ENCODE peak calls at places on chromosome 19, in six cellular contexts. X is IMR-90, F is trophoblast cell, Q is H1, Z is H9, G is mesenchymal stem cell. T is an unnamed sample.
A peak's percentile ranks its signal among the peaks of the same experiment; 100 is the strongest.

GRCh38 chr19:19538077-19538764 is at the start of gene CILP2:
- DNase-seq in X (no peak), F (peak; percentile 39), Q (no peak), Z (peak; percentile 84), G (no peak), T (peak; percentile 50)

GRCh38 chr19:28960986-28961705 is 251.8 kb downstream of the UQCRFS1 start:
- DNase-seq in X (peak; percentile 73), F (peak; percentile 63), Q (no peak), Z (no peak), G (no peak), T (no peak)

GRCh38 chr19:43589680-43590079 is 6.3 kb downstream of the IRGQ start:
- DNase-seq in X (no peak), F (no peak), Q (no peak), Z (no peak), G (no peak), T (no peak)

GRCh38 chr19:42361545-42361910 is 28.6 kb downstream of the CNFN start:
- DNase-seq in X (no peak), F (no peak), Q (no peak), Z (no peak), G (no peak), T (no peak)

GRCh38 chr19:42023121-42023942 is 29.3 kb upstream of the ATP1A3 start:
- DNase-seq in X (peak; percentile 8), F (no peak), Q (no peak), Z (peak; percentile 76), G (no peak), T (no peak)

GRCh38 chr19:5147971-5148793 is 179.3 kb downstream of the KDM4B start:
- DNase-seq in X (no peak), F (peak; percentile 91), Q (no peak), Z (no peak), G (no peak), T (no peak)

GRCh38 chr19:58511353-58512208 is at the start of gene SLC27A5:
- DNase-seq in X (no peak), F (no peak), Q (no peak), Z (no peak), G (no peak), T (no peak)

GRCh38 chr19:15417699-15418098 is 1.1 kb downstream of the AKAP8L start:
- DNase-seq in X (no peak), F (no peak), Q (no peak), Z (no peak), G (no peak), T (no peak)

GRCh38 chr19:6739884-6740588 is 556 bp downstream of the TRIP10 start:
- DNase-seq in X (no peak), F (peak; percentile 60), Q (no peak), Z (peak; percentile 62), G (peak; percentile 51), T (no peak)

GRCh38 chr19:11196406-11197287 is 698 bp downstream of the KANK2 start:
- DNase-seq in X (peak; percentile 28), F (no peak), Q (no peak), Z (no peak), G (peak; percentile 48), T (no peak)

GRCh38 chr19:11190501-11190900 is 6.8 kb downstream of the KANK2 start:
- DNase-seq in X (no peak), F (no peak), Q (no peak), Z (no peak), G (no peak), T (no peak)

GRCh38 chr19:21143846-21144245 is 2.0 kb downstream of the ZNF431 start:
- DNase-seq in X (no peak), F (peak; percentile 80), Q (no peak), Z (no peak), G (peak; percentile 3), T (no peak)

GRCh38 chr19:51142119-51142518 is at the start of gene SIGLEC7:
- DNase-seq in X (no peak), F (no peak), Q (no peak), Z (no peak), G (no peak), T (no peak)

GRCh38 chr19:39969266-39969665 is 1.7 kb upstream of the PSMC4 start:
- DNase-seq in X (peak; percentile 35), F (no peak), Q (no peak), Z (no peak), G (peak; percentile 20), T (no peak)

GRCh38 chr19:7605490-7606222 is 10.0 kb downstream of the CAMSAP3 start:
- DNase-seq in X (no peak), F (no peak), Q (peak; percentile 65), Z (peak; percentile 84), G (peak; percentile 14), T (no peak)

GRCh38 chr19:39296055-39296645 is at the start of gene IFNL1:
- DNase-seq in X (no peak), F (no peak), Q (no peak), Z (no peak), G (no peak), T (no peak)

GRCh38 chr19:6718741-6719539 is 1.5 kb downstream of the C3 start:
- DNase-seq in X (no peak), F (peak; percentile 19), Q (no peak), Z (peak; percentile 95), G (peak; percentile 11), T (no peak)

GRCh38 chr19:38095411-38096308 is 128.4 kb downstream of the DPF1 start:
- DNase-seq in X (peak; percentile 71), F (peak; percentile 66), Q (peak; percentile 44), Z (peak; percentile 83), G (peak; percentile 71), T (peak; percentile 67)

GRCh38 chr19:18478545-18479311 is 40.8 kb upstream of the ISYNA1 start:
- DNase-seq in X (peak; percentile 94), F (peak; percentile 93), Q (no peak), Z (no peak), G (peak; percentile 97), T (no peak)

GRCh38 chr19:40690050-40690698 is at the start of gene NUMBL:
- DNase-seq in X (no peak), F (peak; percentile 81), Q (no peak), Z (no peak), G (no peak), T (peak; percentile 94)

GRCh38 chr19:16076958-16077611 is 790 bp downstream of the TPM4 start:
- DNase-seq in X (no peak), F (no peak), Q (no peak), Z (no peak), G (no peak), T (no peak)

GRCh38 chr19:30274987-30275386 is 97.2 kb upstream of the ZNF536 start:
- DNase-seq in X (no peak), F (no peak), Q (no peak), Z (no peak), G (no peak), T (no peak)

GRCh38 chr19:30277941-30278881 is 94.0 kb upstream of the ZNF536 start:
- DNase-seq in X (no peak), F (no peak), Q (no peak), Z (no peak), G (no peak), T (no peak)

GRCh38 chr19:30273184-30273583 is 99.0 kb upstream of the ZNF536 start:
- DNase-seq in X (no peak), F (no peak), Q (no peak), Z (no peak), G (no peak), T (no peak)

GRCh38 chr19:30278882-30279254 is 93.3 kb upstream of the ZNF536 start:
- DNase-seq in X (no peak), F (no peak), Q (no peak), Z (no peak), G (no peak), T (no peak)

DNA sequence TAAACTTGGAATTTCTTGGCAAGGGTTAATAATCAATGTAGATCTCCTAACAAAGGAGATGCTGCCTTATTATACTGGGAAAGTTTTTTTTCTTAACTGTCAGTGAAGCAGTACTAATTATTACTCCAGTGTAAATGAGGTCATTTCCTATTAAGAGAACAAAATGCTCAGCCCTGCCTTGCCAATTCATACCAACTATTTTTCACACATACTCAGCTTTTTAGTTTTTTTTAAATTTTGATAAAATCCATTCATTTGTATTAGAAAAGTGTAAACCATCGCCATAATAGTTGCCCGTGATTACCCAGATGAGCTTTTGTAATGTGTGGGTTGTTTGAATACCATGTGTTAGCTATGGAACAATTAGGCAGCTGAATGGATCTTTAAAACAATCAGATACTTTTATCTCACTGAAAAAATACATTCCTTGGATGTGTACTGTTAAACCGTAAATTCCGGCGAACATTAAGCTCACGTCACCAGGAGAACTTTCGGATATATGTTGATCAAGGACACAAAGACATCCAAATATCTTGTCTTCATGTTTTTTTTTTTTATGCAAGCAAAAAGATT is 95.8 kb upstream of the ZNF536 start:
- DNase-seq in X (no peak), F (no peak), Q (no peak), Z (no peak), G (no peak), T (no peak)
- H4K91ac ChIP-seq in X (no peak overlapping the region), F (no peak overlapping the region), Q (no peak overlapping the region), Z (no peak overlapping the region), G (no peak overlapping the region), T (no peak overlapping the region)

DNA sequence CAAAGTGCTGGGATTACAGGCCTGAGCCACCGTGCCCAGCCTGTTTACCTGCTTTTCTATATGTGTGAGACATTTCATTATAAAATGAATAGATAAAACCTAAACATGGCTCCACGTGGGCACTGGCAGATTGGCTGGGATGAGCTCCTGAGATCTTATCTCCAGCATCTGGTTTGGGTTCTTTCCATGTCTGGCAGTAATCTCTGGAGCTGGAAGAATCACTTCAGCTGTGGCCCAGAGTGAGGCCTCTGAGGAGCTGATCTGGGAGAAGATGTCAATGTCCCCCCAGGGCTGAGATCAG is 5.5 kb upstream of the SULT2A1 start:
- DNase-seq in X (no peak), F (no peak), Q (no peak), Z (no peak), G (no peak), T (no peak)
- H3K9ac ChIP-seq in X (no peak overlapping the region), F (no peak overlapping the region), Q (no peak overlapping the region), Z (no peak overlapping the region), G (no peak overlapping the region), T (no peak overlapping the region)

GRCh38 chr19:2095338-2095938 is 688 bp downstream of the MOB3A start:
- DNase-seq in X (no peak), F (no peak), Q (no peak), Z (no peak), G (peak; percentile 12), T (no peak)

GRCh38 chr19:2084993-2085720 is 11.0 kb downstream of the MOB3A start:
- DNase-seq in X (no peak), F (peak; percentile 62), Q (no peak), Z (no peak), G (peak; percentile 76), T (no peak)

GRCh38 chr19:2089001-2089711 is 7.0 kb downstream of the MOB3A start:
- DNase-seq in X (peak; percentile 36), F (peak; percentile 92), Q (no peak), Z (no peak), G (peak; percentile 77), T (no peak)

GRCh38 chr19:2087621-2088100 is 8.5 kb downstream of the MOB3A start:
- DNase-seq in X (no peak), F (peak; percentile 19), Q (no peak), Z (no peak), G (no peak), T (no peak)

GRCh38 chr19:2089727-2090053 is 6.4 kb downstream of the MOB3A start:
- DNase-seq in X (no peak), F (no peak), Q (no peak), Z (no peak), G (no peak), T (no peak)
- H2BK120ac ChIP-seq in X (no peak overlapping the region), F (peak overlapping the region; percentile 80), Q (no peak overlapping the region), Z (no peak overlapping the region), G (peak overlapping the region; percentile 9), T (no peak overlapping the region)

DNA sequence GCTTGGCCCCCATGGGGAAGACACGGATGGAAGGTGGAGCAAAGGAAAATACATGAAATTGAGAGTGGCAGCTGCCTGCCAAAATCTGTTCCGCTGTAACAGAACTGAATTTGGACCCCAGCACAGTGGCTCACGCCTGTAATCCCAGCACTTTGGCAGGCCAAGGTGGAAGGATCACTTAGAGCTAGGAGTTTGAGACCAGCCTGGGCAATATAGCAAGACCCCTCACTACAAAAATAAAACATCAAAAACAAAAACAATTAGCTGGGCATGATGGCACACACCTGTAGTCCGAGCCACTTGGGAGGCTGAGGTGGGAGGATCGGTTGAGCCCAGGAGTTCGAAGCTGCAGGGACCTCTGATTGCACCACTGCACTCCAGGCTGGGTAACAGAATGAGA is 9.4 kb downstream of the PALM3 start:
- DNase-seq in X (no peak), F (no peak), Q (no peak), Z (no peak), G (no peak), T (no peak)
- H4K91ac ChIP-seq in X (no peak overlapping the region), F (no peak overlapping the region), Q (no peak overlapping the region), Z (no peak overlapping the region), G (no peak overlapping the region), T (no peak overlapping the region)